ENCODE peak calls at places on chromosomes 11 and 22, in eight cellular contexts. One of them, this sample, is unnamed.

GRCh38 chr22:20957118-20957690 is 9.9 kb upstream of the AIFM3 start:
- DNase-seq in heart right ventricle: no peak
- DNase-seq in NT2/D1: no peak
- DNase-seq in PC-9: peak; percentile 25
- DNase-seq in IMR-90: no peak
- DNase-seq in naive thymus-derived CD4-positive, alpha-beta T cell: no peak
- DNase-seq in BE2C: no peak
- DNase-seq in psoas muscle: peak; percentile 27
- DNase-seq in this sample: no peak

GRCh38 chr11:44637477-44637876 is 72.0 kb downstream of the CD82 start:
- DNase-seq in heart right ventricle: no peak
- DNase-seq in NT2/D1: no peak
- DNase-seq in PC-9: no peak
- DNase-seq in IMR-90: no peak
- DNase-seq in naive thymus-derived CD4-positive, alpha-beta T cell: no peak
- DNase-seq in BE2C: no peak
- DNase-seq in psoas muscle: no peak
- DNase-seq in this sample: no peak

GRCh38 chr11:129266536-129266935 is 74.4 kb upstream of the ARHGAP32 start:
- DNase-seq in heart right ventricle: no peak
- DNase-seq in NT2/D1: no peak
- DNase-seq in PC-9: no peak
- DNase-seq in IMR-90: no peak
- DNase-seq in naive thymus-derived CD4-positive, alpha-beta T cell: no peak
- DNase-seq in BE2C: no peak
- DNase-seq in psoas muscle: no peak
- DNase-seq in this sample: no peak

GRCh38 chr11:8011981-8012444 is 24.9 kb downstream of the EIF3F start:
- DNase-seq in heart right ventricle: no peak
- DNase-seq in NT2/D1: no peak
- DNase-seq in PC-9: no peak
- DNase-seq in IMR-90: peak; percentile 95
- DNase-seq in naive thymus-derived CD4-positive, alpha-beta T cell: no peak
- DNase-seq in BE2C: no peak
- DNase-seq in psoas muscle: no peak
- DNase-seq in this sample: no peak

GRCh38 chr11:57792060-57792541 is 30.5 kb downstream of the CTNND1 start:
- DNase-seq in heart right ventricle: peak; percentile 49
- DNase-seq in NT2/D1: no peak
- DNase-seq in PC-9: no peak
- DNase-seq in IMR-90: peak; percentile 53
- DNase-seq in naive thymus-derived CD4-positive, alpha-beta T cell: peak; percentile 75
- DNase-seq in BE2C: no peak
- DNase-seq in psoas muscle: peak; percentile 64
- DNase-seq in this sample: peak; percentile 74

GRCh38 chr22:43446881-43447280 is 35.1 kb downstream of the MPPED1 start:
- DNase-seq in heart right ventricle: no peak
- DNase-seq in NT2/D1: no peak
- DNase-seq in PC-9: no peak
- DNase-seq in IMR-90: no peak
- DNase-seq in naive thymus-derived CD4-positive, alpha-beta T cell: no peak
- DNase-seq in BE2C: no peak
- DNase-seq in psoas muscle: no peak
- DNase-seq in this sample: no peak

GRCh38 chr11:1785749-1786261 is 22.1 kb upstream of the CTSD start:
- DNase-seq in heart right ventricle: no peak
- DNase-seq in NT2/D1: no peak
- DNase-seq in PC-9: no peak
- DNase-seq in IMR-90: no peak
- DNase-seq in naive thymus-derived CD4-positive, alpha-beta T cell: no peak
- DNase-seq in BE2C: no peak
- DNase-seq in psoas muscle: no peak
- DNase-seq in this sample: no peak

GRCh38 chr11:9160166-9160565 is 68.8 kb upstream of the SCUBE2 start:
- DNase-seq in heart right ventricle: no peak
- DNase-seq in NT2/D1: no peak
- DNase-seq in PC-9: no peak
- DNase-seq in IMR-90: peak; percentile 62
- DNase-seq in naive thymus-derived CD4-positive, alpha-beta T cell: no peak
- DNase-seq in BE2C: no peak
- DNase-seq in psoas muscle: no peak
- DNase-seq in this sample: no peak

GRCh38 chr11:129211397-129211796 is 19.3 kb upstream of the ARHGAP32 start:
- DNase-seq in heart right ventricle: no peak
- DNase-seq in NT2/D1: no peak
- DNase-seq in PC-9: no peak
- DNase-seq in IMR-90: no peak
- DNase-seq in naive thymus-derived CD4-positive, alpha-beta T cell: no peak
- DNase-seq in BE2C: no peak
- DNase-seq in psoas muscle: no peak
- DNase-seq in this sample: no peak

GRCh38 chr11:70112017-70112434 is 33.9 kb downstream of the ANO1 start:
- DNase-seq in heart right ventricle: peak; percentile 49
- DNase-seq in NT2/D1: no peak
- DNase-seq in PC-9: no peak
- DNase-seq in IMR-90: no peak
- DNase-seq in naive thymus-derived CD4-positive, alpha-beta T cell: no peak
- DNase-seq in BE2C: no peak
- DNase-seq in psoas muscle: no peak
- DNase-seq in this sample: no peak

GRCh38 chr11:5476184-5476819 is 12.2 kb upstream of the OR52D1 start:
- DNase-seq in heart right ventricle: peak; percentile 38
- DNase-seq in NT2/D1: peak; percentile 35
- DNase-seq in PC-9: peak; percentile 4
- DNase-seq in IMR-90: peak; percentile 57
- DNase-seq in naive thymus-derived CD4-positive, alpha-beta T cell: no peak
- DNase-seq in BE2C: peak; percentile 15
- DNase-seq in psoas muscle: no peak
- DNase-seq in this sample: peak; percentile 3

GRCh38 chr11:76238551-76238950 is 32.2 kb upstream of the WNT11 start:
- DNase-seq in heart right ventricle: no peak
- DNase-seq in NT2/D1: no peak
- DNase-seq in PC-9: no peak
- DNase-seq in IMR-90: no peak
- DNase-seq in naive thymus-derived CD4-positive, alpha-beta T cell: no peak
- DNase-seq in BE2C: no peak
- DNase-seq in psoas muscle: peak; percentile 8
- DNase-seq in this sample: no peak

DNA sequence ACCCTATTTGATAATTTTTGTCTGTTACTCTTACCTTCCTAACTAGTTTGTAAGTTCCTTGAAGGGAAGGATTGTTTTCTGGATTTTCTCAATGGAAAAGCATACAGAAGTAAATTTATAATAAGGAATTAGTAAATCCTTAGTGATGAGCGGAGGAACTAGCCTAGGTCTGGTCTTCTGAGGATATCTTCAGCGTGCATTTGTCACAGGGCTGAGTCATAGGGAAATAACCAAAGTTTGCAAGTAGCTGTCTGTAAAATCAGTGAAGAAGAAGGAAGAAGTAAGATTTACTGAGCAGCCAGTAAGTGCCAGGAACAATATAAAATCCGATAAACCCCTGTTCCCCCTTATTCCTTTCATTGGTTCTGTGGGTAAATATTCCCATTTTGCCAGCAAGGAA is 162.7 kb upstream of the SORL1-AS1 start:
- DNase-seq in heart right ventricle: no peak
- DNase-seq in NT2/D1: no peak
- DNase-seq in PC-9: no peak
- DNase-seq in IMR-90: peak; percentile 82
- DNase-seq in naive thymus-derived CD4-positive, alpha-beta T cell: no peak
- DNase-seq in BE2C: no peak
- DNase-seq in psoas muscle: no peak
- DNase-seq in this sample: no peak
- H3K36me3 ChIP-seq in heart right ventricle: no peaks in the 10 kb centered on the region
- H3K36me3 ChIP-seq in NT2/D1: peaks cover 15% of the 10 kb centered on the region
- H3K36me3 ChIP-seq in PC-9: no peaks in the 10 kb centered on the region
- H3K36me3 ChIP-seq in IMR-90: no peaks in the 10 kb centered on the region
- H3K36me3 ChIP-seq in naive thymus-derived CD4-positive, alpha-beta T cell: peaks cover 99% of the 10 kb centered on the region
- H3K36me3 ChIP-seq in BE2C: no peaks in the 10 kb centered on the region
- H3K36me3 ChIP-seq in psoas muscle: no peaks in the 10 kb centered on the region
- H3K36me3 ChIP-seq in this sample: peaks cover 48% of the 10 kb centered on the region

DNA sequence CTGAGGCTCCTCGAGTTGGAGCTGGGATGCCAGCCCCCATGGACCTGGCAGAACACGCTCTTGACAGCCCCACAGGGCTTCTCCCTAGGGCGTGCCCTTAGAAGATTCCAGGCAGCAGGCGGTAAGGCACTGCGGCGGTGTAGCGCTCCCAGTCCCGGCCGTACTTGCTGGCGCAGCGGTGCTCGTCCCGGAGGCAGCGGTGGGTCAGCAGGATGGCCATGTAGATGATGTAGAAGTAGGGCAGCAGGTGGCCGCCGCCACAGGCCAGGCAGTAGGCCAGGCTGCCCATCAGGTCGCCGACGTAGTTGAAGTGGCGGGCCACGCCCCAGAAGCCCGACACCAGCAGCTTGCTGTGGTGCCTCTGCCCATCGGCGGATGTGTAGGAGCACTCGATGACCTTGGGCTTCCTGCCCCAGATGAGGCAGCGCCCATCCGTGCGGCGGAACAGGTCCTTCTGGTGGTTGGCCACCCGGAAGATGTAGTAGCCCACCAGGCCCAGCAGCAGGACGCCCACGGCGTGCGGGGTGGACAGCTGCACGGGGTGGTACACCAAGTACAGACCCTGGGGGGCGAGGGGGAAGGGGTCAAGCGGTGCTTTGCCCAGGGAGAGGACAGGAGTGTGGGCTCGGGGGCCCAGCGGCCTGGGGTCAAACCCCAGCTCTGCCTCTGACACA is 12.8 kb downstream of the DHCR7 start:
- DNase-seq in heart right ventricle: no peak
- DNase-seq in NT2/D1: no peak
- DNase-seq in PC-9: no peak
- DNase-seq in IMR-90: no peak
- DNase-seq in naive thymus-derived CD4-positive, alpha-beta T cell: no peak
- DNase-seq in BE2C: no peak
- DNase-seq in psoas muscle: no peak
- DNase-seq in this sample: no peak
- H3K36me3 ChIP-seq in heart right ventricle: peaks cover 30% of the 10 kb centered on the region
- H3K36me3 ChIP-seq in NT2/D1: peaks cover 60% of the 10 kb centered on the region
- H3K36me3 ChIP-seq in PC-9: peaks cover 19% of the 10 kb centered on the region
- H3K36me3 ChIP-seq in IMR-90: peaks cover 14% of the 10 kb centered on the region
- H3K36me3 ChIP-seq in naive thymus-derived CD4-positive, alpha-beta T cell: peaks cover 52% of the 10 kb centered on the region
- H3K36me3 ChIP-seq in BE2C: peaks cover 18% of the 10 kb centered on the region
- H3K36me3 ChIP-seq in psoas muscle: peaks cover 33% of the 10 kb centered on the region
- H3K36me3 ChIP-seq in this sample: peaks cover 32% of the 10 kb centered on the region

DNA sequence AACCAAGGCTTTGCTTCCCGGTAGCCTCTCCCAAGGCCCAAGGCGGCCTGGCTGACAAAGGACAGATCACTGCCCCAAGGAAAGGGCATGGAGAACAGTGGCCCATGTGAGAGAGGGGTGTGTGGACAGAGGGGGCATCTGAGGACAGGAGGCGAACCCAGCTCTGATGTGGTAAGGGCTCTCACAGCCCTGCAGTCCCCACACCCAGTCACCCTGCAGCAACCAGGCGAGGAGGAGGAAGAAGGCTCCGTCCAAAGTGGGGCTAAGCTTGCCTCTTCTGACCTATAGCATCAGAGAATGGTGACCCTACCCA is 50.3 kb downstream of the RPUSD4 start:
- DNase-seq in heart right ventricle: no peak
- DNase-seq in NT2/D1: no peak
- DNase-seq in PC-9: no peak
- DNase-seq in IMR-90: no peak
- DNase-seq in naive thymus-derived CD4-positive, alpha-beta T cell: no peak
- DNase-seq in BE2C: no peak
- DNase-seq in psoas muscle: no peak
- DNase-seq in this sample: no peak
- H3K36me3 ChIP-seq in heart right ventricle: no peaks in the 10 kb centered on the region
- H3K36me3 ChIP-seq in NT2/D1: no peaks in the 10 kb centered on the region
- H3K36me3 ChIP-seq in PC-9: no peaks in the 10 kb centered on the region
- H3K36me3 ChIP-seq in IMR-90: no peaks in the 10 kb centered on the region
- H3K36me3 ChIP-seq in naive thymus-derived CD4-positive, alpha-beta T cell: no peaks in the 10 kb centered on the region
- H3K36me3 ChIP-seq in BE2C: no peaks in the 10 kb centered on the region
- H3K36me3 ChIP-seq in psoas muscle: no peaks in the 10 kb centered on the region
- H3K36me3 ChIP-seq in this sample: no peaks in the 10 kb centered on the region

GRCh38 chr22:19387575-19387974 is 44.0 kb downstream of the HIRA start:
- DNase-seq in heart right ventricle: no peak
- DNase-seq in NT2/D1: no peak
- DNase-seq in PC-9: no peak
- DNase-seq in IMR-90: no peak
- DNase-seq in naive thymus-derived CD4-positive, alpha-beta T cell: no peak
- DNase-seq in BE2C: no peak
- DNase-seq in psoas muscle: no peak
- DNase-seq in this sample: no peak
- H3K36me3 ChIP-seq in heart right ventricle: peaks cover 100% of the 10 kb centered on the region
- H3K36me3 ChIP-seq in NT2/D1: peaks cover 93% of the 10 kb centered on the region
- H3K36me3 ChIP-seq in PC-9: no peaks in the 10 kb centered on the region
- H3K36me3 ChIP-seq in IMR-90: peaks cover 67% of the 10 kb centered on the region
- H3K36me3 ChIP-seq in naive thymus-derived CD4-positive, alpha-beta T cell: peaks cover 89% of the 10 kb centered on the region
- H3K36me3 ChIP-seq in BE2C: peaks cover 82% of the 10 kb centered on the region
- H3K36me3 ChIP-seq in psoas muscle: peaks cover 88% of the 10 kb centered on the region
- H3K36me3 ChIP-seq in this sample: peaks cover 49% of the 10 kb centered on the region

DNA sequence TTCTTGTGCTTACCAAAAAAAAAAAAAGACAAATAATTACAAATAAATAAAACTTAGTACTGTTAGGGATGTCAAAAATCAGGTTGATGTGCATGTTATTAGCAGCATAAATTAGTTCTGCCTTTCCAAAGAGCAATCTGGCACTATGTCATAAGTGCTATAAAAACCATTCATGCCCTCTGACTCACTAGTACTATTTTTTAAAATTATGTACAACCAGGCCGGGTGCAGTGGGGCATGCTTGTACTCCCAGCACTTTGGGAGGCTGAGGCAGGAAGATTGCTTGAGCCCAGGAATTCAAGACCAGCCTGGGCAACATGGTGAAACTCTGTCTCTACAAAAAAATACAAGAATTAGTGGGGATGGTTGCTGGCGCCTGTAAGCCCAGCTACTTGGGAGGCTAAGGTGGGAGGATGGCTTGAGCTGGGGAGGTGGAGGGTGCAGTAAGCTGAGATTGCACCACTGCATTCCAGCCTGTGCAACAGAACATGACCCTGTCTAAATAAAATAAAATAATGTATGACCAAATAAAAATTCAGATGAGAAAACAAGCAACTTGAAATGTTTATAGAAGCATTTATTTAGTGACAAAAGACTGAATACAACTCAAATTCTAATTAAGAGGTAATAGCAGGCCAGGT is 25.3 kb downstream of the UEVLD start:
- DNase-seq in heart right ventricle: no peak
- DNase-seq in NT2/D1: no peak
- DNase-seq in PC-9: no peak
- DNase-seq in IMR-90: no peak
- DNase-seq in naive thymus-derived CD4-positive, alpha-beta T cell: no peak
- DNase-seq in BE2C: no peak
- DNase-seq in psoas muscle: no peak
- DNase-seq in this sample: no peak
- H3K36me3 ChIP-seq in heart right ventricle: peaks cover 95% of the 10 kb centered on the region
- H3K36me3 ChIP-seq in NT2/D1: no peaks in the 10 kb centered on the region
- H3K36me3 ChIP-seq in PC-9: peaks cover 8% of the 10 kb centered on the region
- H3K36me3 ChIP-seq in IMR-90: peaks cover 19% of the 10 kb centered on the region
- H3K36me3 ChIP-seq in naive thymus-derived CD4-positive, alpha-beta T cell: no peaks in the 10 kb centered on the region
- H3K36me3 ChIP-seq in BE2C: no peaks in the 10 kb centered on the region
- H3K36me3 ChIP-seq in psoas muscle: peaks cover 91% of the 10 kb centered on the region
- H3K36me3 ChIP-seq in this sample: peaks cover 3% of the 10 kb centered on the region

GRCh38 chr11:46373787-46374740 is 7.4 kb upstream of the MDK start:
- DNase-seq in heart right ventricle: no peak
- DNase-seq in NT2/D1: no peak
- DNase-seq in PC-9: no peak
- DNase-seq in IMR-90: no peak
- DNase-seq in naive thymus-derived CD4-positive, alpha-beta T cell: no peak
- DNase-seq in BE2C: no peak
- DNase-seq in psoas muscle: no peak
- DNase-seq in this sample: no peak
- H3K36me3 ChIP-seq in heart right ventricle: peaks cover 84% of the 10 kb centered on the region
- H3K36me3 ChIP-seq in NT2/D1: peaks cover 90% of the 10 kb centered on the region
- H3K36me3 ChIP-seq in PC-9: peaks cover 8% of the 10 kb centered on the region
- H3K36me3 ChIP-seq in IMR-90: peaks cover 39% of the 10 kb centered on the region
- H3K36me3 ChIP-seq in naive thymus-derived CD4-positive, alpha-beta T cell: peaks cover 96% of the 10 kb centered on the region
- H3K36me3 ChIP-seq in BE2C: no peaks in the 10 kb centered on the region
- H3K36me3 ChIP-seq in psoas muscle: peaks cover 96% of the 10 kb centered on the region
- H3K36me3 ChIP-seq in this sample: peaks cover 37% of the 10 kb centered on the region

GRCh38 chr22:29336751-29337490 is 21.4 kb upstream of the RASL10A start:
- DNase-seq in heart right ventricle: no peak
- DNase-seq in NT2/D1: no peak
- DNase-seq in PC-9: no peak
- DNase-seq in IMR-90: no peak
- DNase-seq in naive thymus-derived CD4-positive, alpha-beta T cell: no peak
- DNase-seq in BE2C: no peak
- DNase-seq in psoas muscle: peak; percentile 63
- DNase-seq in this sample: no peak
- H3K36me3 ChIP-seq in heart right ventricle: peaks cover 53% of the 10 kb centered on the region
- H3K36me3 ChIP-seq in NT2/D1: peaks cover 90% of the 10 kb centered on the region
- H3K36me3 ChIP-seq in PC-9: peaks cover 6% of the 10 kb centered on the region
- H3K36me3 ChIP-seq in IMR-90: peaks cover 50% of the 10 kb centered on the region
- H3K36me3 ChIP-seq in naive thymus-derived CD4-positive, alpha-beta T cell: peaks cover 98% of the 10 kb centered on the region
- H3K36me3 ChIP-seq in BE2C: peaks cover 70% of the 10 kb centered on the region
- H3K36me3 ChIP-seq in psoas muscle: peaks cover 63% of the 10 kb centered on the region
- H3K36me3 ChIP-seq in this sample: peaks cover 65% of the 10 kb centered on the region